ENCODE peak calls at places on chromosomes 6 and 20, in six cellular contexts. G, X, P, A, H and Y are unnamed samples.

GRCh38 chr6:56437171-56437900 is 190.0 kb upstream of the COL21A1 start:
- DNase-seq in G (no peak), X (no peak), P (no peak), A (no peak), H (no peak), Y (no peak)

GRCh38 chr6:137171053-137171374 is 2.4 kb downstream of the IL22RA2 start:
- DNase-seq in G (no peak), X (no peak), P (no peak), A (no peak), H (no peak), Y (no peak)

GRCh38 chr6:111952326-111952725 is 79.1 kb upstream of the FYN start:
- DNase-seq in G (no peak), X (no peak), P (no peak), A (no peak), H (no peak), Y (no peak)

GRCh38 chr20:49570828-49571552 is 3.1 kb upstream of the PTGIS start:
- DNase-seq in G (no peak), X (no peak), P (peak; percentile 78), A (no peak), H (no peak), Y (no peak)

GRCh38 chr6:7112741-7113313 is 5.1 kb downstream of the RREB1 start:
- DNase-seq in G (no peak), X (peak; percentile 29), P (peak; percentile 68), A (no peak), H (no peak), Y (no peak)

GRCh38 chr6:168939771-168940170 is 313.9 kb downstream of the THBS2 start:
- DNase-seq in G (no peak), X (no peak), P (no peak), A (no peak), H (no peak), Y (no peak)

GRCh38 chr6:42050011-42050896 is at the start of gene TAF8:
- DNase-seq in G (peak; percentile 94), X (peak; percentile 95), P (peak; percentile 97), A (peak; percentile 96), H (peak; percentile 92), Y (peak; percentile 79)

GRCh38 chr20:10985536-10985935 is 311.7 kb upstream of the JAG1 start:
- DNase-seq in G (no peak), X (no peak), P (peak; percentile 69), A (peak; percentile 41), H (no peak), Y (no peak)

DNA sequence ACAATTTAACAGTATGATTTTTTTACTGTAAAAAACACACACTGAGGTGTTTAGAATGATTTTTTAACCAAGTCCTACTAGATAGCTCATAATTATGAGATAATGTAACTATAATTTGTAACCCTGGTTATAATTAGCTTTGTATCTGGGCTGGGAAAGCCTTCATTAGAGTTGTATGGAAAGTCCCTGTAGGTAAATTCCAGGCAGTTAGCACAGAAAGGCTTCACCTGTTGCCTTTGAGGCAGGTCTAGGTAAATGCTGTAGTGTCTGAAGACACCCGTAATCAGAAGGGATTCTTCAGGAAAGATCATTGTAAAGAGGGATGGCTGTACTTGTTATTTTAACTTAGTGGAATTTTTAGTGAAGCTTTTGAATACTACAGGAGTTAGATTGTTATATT is 1.9 kb downstream of the TMEM200A start:
- DNase-seq in G (no peak), X (no peak), P (no peak), A (no peak), H (no peak), Y (no peak)
- H3K27me3 ChIP-seq in G (no peaks in the 10 kb centered on the region), X (peaks cover 73% of the 10 kb centered on the region), P (no peaks in the 10 kb centered on the region), A (no peaks in the 10 kb centered on the region), H (no peaks in the 10 kb centered on the region), Y (no peaks in the 10 kb centered on the region)

GRCh38 chr20:25066386-25066785 is 8.4 kb upstream of the ACSS1 start:
- DNase-seq in G (no peak), X (no peak), P (no peak), A (no peak), H (no peak), Y (no peak)

GRCh38 chr20:25064561-25064960 is 6.6 kb upstream of the ACSS1 start:
- DNase-seq in G (no peak), X (no peak), P (no peak), A (no peak), H (no peak), Y (no peak)

GRCh38 chr20:25067102-25067987 is 9.4 kb upstream of the ACSS1 start:
- DNase-seq in G (no peak), X (no peak), P (no peak), A (no peak), H (no peak), Y (no peak)

GRCh38 chr20:25065044-25065624 is 7.2 kb upstream of the ACSS1 start:
- DNase-seq in G (no peak), X (no peak), P (no peak), A (no peak), H (no peak), Y (no peak)

GRCh38 chr20:25065625-25066338 is 7.8 kb upstream of the ACSS1 start:
- DNase-seq in G (peak; percentile 60), X (no peak), P (peak; percentile 77), A (peak; percentile 84), H (peak; percentile 57), Y (no peak)
- H3K4me1 ChIP-seq in G (peaks cover 18% of the 10 kb centered on the region), X (no peaks in the 10 kb centered on the region), P (no peaks in the 10 kb centered on the region), A (no peaks in the 10 kb centered on the region), H (no peaks in the 10 kb centered on the region), Y (no peaks in the 10 kb centered on the region)

GRCh38 chr20:39850821-39851330 is 838.2 kb downstream of the MAFB start:
- DNase-seq in G (no peak), X (no peak), P (peak; percentile 32), A (no peak), H (no peak), Y (no peak)
- H3K9me3 ChIP-seq in G (no peaks in the 10 kb centered on the region), X (no peaks in the 10 kb centered on the region), P (no peaks in the 10 kb centered on the region), A (no peaks in the 10 kb centered on the region), H (no peaks in the 10 kb centered on the region), Y (no peaks in the 10 kb centered on the region)

GRCh38 chr6:133899556-133899955 is 10.6 kb downstream of the TCF21 start:
- DNase-seq in G (no peak), X (no peak), P (peak; percentile 44), A (peak; percentile 69), H (no peak), Y (no peak)
- H3K27me3 ChIP-seq in G (no peaks in the 10 kb centered on the region), X (peaks cover 45% of the 10 kb centered on the region), P (peaks cover 17% of the 10 kb centered on the region), A (peaks cover 20% of the 10 kb centered on the region), H (peaks cover 34% of the 10 kb centered on the region), Y (peaks cover 23% of the 10 kb centered on the region)

GRCh38 chr6:100166991-100167390 is 173.0 kb upstream of the MCHR2 start:
- DNase-seq in G (no peak), X (no peak), P (no peak), A (no peak), H (no peak), Y (no peak)
- H3K4me1 ChIP-seq in G (no peaks in the 10 kb centered on the region), X (peaks cover 5% of the 10 kb centered on the region), P (peaks cover 8% of the 10 kb centered on the region), A (peaks cover 16% of the 10 kb centered on the region), H (no peaks in the 10 kb centered on the region), Y (peaks cover 7% of the 10 kb centered on the region)

GRCh38 chr6:108242259-108242658 is 18.6 kb downstream of the SNX3 start:
- DNase-seq in G (no peak), X (no peak), P (no peak), A (no peak), H (no peak), Y (no peak)
- H3K9me3 ChIP-seq in G (peaks cover 11% of the 10 kb centered on the region), X (no peaks in the 10 kb centered on the region), P (no peaks in the 10 kb centered on the region), A (no peaks in the 10 kb centered on the region), H (no peaks in the 10 kb centered on the region), Y (no peaks in the 10 kb centered on the region)

DNA sequence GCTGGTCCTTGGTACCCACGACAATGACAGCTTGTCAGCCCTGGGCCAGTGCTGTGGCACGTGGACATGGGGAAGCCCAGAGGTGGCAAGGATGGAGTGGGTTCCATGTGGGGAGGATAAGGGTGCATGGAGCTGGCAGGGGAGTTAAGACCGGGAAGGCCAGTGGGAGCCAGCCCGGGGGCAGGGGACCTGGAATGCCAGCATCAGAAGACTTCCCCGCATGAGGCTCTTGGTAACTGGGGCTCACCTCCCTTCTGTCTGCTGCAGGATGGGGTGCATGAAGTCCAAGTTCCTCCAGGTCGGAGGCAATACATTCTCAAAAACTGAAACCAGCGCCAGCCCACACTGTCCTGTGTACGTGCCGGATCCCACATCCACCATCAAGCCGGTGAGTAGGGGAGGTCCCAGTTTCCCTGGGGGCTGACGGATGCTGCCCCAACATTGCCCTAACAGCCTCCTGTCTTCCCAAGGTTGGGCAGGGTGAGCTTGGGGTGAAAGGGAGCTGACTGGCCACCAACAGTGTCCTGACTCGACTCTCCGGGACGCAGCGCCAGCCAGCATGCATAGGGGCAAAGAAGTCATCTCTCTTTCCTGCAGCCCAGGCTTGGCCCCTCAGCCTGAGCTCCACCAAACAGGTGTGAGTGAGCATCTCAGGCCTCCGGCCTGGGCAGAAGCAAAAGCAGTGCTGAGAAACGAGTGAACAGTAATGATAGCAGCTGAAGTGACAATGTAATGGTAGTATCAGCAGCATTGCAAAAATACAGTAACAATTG is 19.5 kb downstream of the HCK start:
- DNase-seq in G (no peak), X (no peak), P (no peak), A (no peak), H (no peak), Y (no peak)
- H3K27me3 ChIP-seq in G (no peaks in the 10 kb centered on the region), X (peaks cover 10% of the 10 kb centered on the region), P (peaks cover 27% of the 10 kb centered on the region), A (peaks cover 29% of the 10 kb centered on the region), H (no peaks in the 10 kb centered on the region), Y (no peaks in the 10 kb centered on the region)